ENCODE peak calls at places on chromosomes 4 and X, in five cellular contexts. H, U, Q, S and M are unnamed samples.

GRCh38 chr4:20075479-20075878 is 176.2 kb upstream of the SLIT2 start:
- DNase-seq in U (no peak), H (no peak), S (no peak), Q (no peak), M (no peak)

GRCh38 chrX:144275403-144275802 is 391.5 kb downstream of the UBE2NL start:
- DNase-seq in S (peak; percentile 13), H (no peak), Q (no peak), U (no peak), M (no peak)

GRCh38 chrX:154542723-154543424 is 3.8 kb downstream of the G6PD start:
- DNase-seq in Q (no peak), U (no peak), H (no peak), S (no peak), M (no peak)

GRCh38 chrX:149704664-149705063 is 7.2 kb upstream of the MAGEA11 start:
- DNase-seq in U (no peak), H (no peak), Q (no peak), S (no peak), M (no peak)

GRCh38 chr4:73137121-73137520 is 67.6 kb upstream of the COX18 start:
- DNase-seq in Q (no peak), H (no peak), S (no peak), U (no peak), M (no peak)

GRCh38 chrX:153688900-153689590 is 1.3 kb downstream of the SLC6A8 start:
- DNase-seq in Q (no peak), H (no peak), U (no peak), S (peak; percentile 26), M (no peak)

GRCh38 chrX:11886745-11887144 is 128.7 kb downstream of the MSL3 start:
- DNase-seq in S (no peak), Q (no peak), U (no peak), H (no peak), M (no peak)

GRCh38 chr4:150321113-150321512 is 242.9 kb downstream of the DCLK2 start:
- DNase-seq in H (no peak), S (no peak), U (no peak), Q (no peak), M (no peak)

GRCh38 chr4:54902261-54902660 is 223.1 kb downstream of the KDR start:
- DNase-seq in S (no peak), U (no peak), H (no peak), Q (no peak), M (no peak)

GRCh38 chr4:184473515-184474260 is 662 bp downstream of the IRF2 start:
- DNase-seq in S (peak; percentile 26), H (no peak), Q (no peak), U (no peak), M (peak; percentile 41)

GRCh38 chr4:156686120-156686519 is 285.5 kb downstream of the PDGFC start:
- DNase-seq in S (peak; percentile 76), U (no peak), H (no peak), Q (no peak), M (peak; percentile 29)

GRCh38 chr4:134024251-134024650 is 177.3 kb downstream of the PABPC4L start:
- DNase-seq in Q (peak; percentile 34), S (peak; percentile 37), U (no peak), H (no peak), M (peak; percentile 29)

GRCh38 chrX:115337735-115338134 is 48.2 kb downstream of the LUZP4 start:
- DNase-seq in Q (no peak), H (no peak), S (no peak), U (no peak), M (no peak)

GRCh38 chr4:26330946-26331345 is 10.1 kb downstream of the RBPJ start:
- DNase-seq in Q (no peak), H (no peak), S (no peak), U (no peak), M (no peak)

GRCh38 chrX:25202827-25203226 is 187.1 kb upstream of the ARX start:
- DNase-seq in U (no peak), H (no peak), Q (no peak), S (no peak), M (no peak)

GRCh38 chrX:139121616-139122286 is 408.8 kb upstream of the F9 start:
- DNase-seq in S (no peak), U (no peak), Q (no peak), H (no peak), M (no peak)

GRCh38 chr4:133157460-133158160 is 8.5 kb downstream of the PCDH10 start:
- DNase-seq in H (no peak), S (peak; percentile 5), Q (no peak), U (no peak), M (no peak)

GRCh38 chr4:112973897-112974296 is 75.6 kb upstream of the ANK2 start:
- DNase-seq in H (no peak), Q (no peak), S (no peak), U (no peak), M (no peak)

GRCh38 chr4:182975806-182976205 is 58.6 kb upstream of the DCTD start:
- DNase-seq in H (no peak), U (no peak), S (peak; percentile 1), Q (peak; percentile 50), M (no peak)

GRCh38 chr4:143195581-143195980 is 10.9 kb downstream of the USP38 start:
- DNase-seq in S (no peak), Q (no peak), U (no peak), H (no peak), M (no peak)

GRCh38 chr4:154973636-154974035 is 192.6 kb downstream of the RBM46 start:
- DNase-seq in H (no peak), S (no peak), U (no peak), Q (no peak), M (no peak)

GRCh38 chr4:145345401-145345800 is 136.3 kb upstream of the SMAD1 start:
- DNase-seq in Q (no peak), S (no peak), H (no peak), U (no peak), M (no peak)

GRCh38 chr4:148056879-148057278 is 325.0 kb downstream of the ARHGAP10 start:
- DNase-seq in S (peak; percentile 49), U (peak; percentile 54), H (peak; percentile 25), Q (peak; percentile 6), M (no peak)

GRCh38 chr4:102439835-102440234 is 61.3 kb upstream of the NFKB1 start:
- DNase-seq in S (no peak), Q (no peak), H (no peak), U (peak; percentile 17), M (no peak)

GRCh38 chr4:31045724-31046318 is 325.7 kb downstream of the PCDH7 start:
- DNase-seq in H (no peak), U (no peak), Q (no peak), S (no peak), M (peak; percentile 41)

GRCh38 chr4:118076958-118077766 is 42.9 kb downstream of the NDST3 start:
- DNase-seq in Q (peak; percentile 32), H (no peak), U (no peak), S (peak; percentile 66), M (peak; percentile 71)

GRCh38 chr4:55979562-55979961 is 30.8 kb downstream of the CEP135 start:
- DNase-seq in Q (no peak), H (no peak), U (no peak), S (no peak), M (no peak)
- H3K9me3 ChIP-seq in Q (no peaks in the 10 kb centered on the region), H (no peaks in the 10 kb centered on the region), U (no peaks in the 10 kb centered on the region), S (no peaks in the 10 kb centered on the region), M (no peaks in the 10 kb centered on the region)

DNA sequence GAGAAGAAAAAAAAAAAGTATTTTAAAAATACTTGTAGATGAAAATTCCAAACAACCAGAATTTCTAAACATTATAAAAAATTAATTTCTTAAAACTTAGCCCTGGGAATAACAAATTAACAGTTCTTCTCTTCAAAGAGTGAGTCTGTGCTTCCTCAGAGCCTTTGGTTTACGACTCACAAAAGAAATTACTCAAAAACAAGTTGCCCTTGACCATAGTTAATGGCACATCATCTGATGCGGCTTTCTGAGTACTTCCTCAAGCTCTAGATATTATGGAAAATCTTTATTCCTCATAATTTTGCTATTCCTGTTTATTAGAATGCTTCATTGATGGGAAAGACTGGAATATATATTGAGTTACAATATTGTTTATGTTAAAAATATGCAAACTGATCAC is 23.7 kb downstream of the TAPT1 start:
- DNase-seq in U (no peak), Q (no peak), H (no peak), S (no peak), M (no peak)
- H3K36me3 ChIP-seq in U (no peaks in the 10 kb centered on the region), Q (no peaks in the 10 kb centered on the region), H (no peaks in the 10 kb centered on the region), S (peaks cover 6% of the 10 kb centered on the region), M (no peaks in the 10 kb centered on the region)

GRCh38 chrX:145823132-145823531 is 5.5 kb downstream of the SLITRK2 start:
- DNase-seq in Q (no peak), S (no peak), H (no peak), U (no peak), M (no peak)

GRCh38 chrX:145818522-145819075 is 970 bp downstream of the SLITRK2 start:
- DNase-seq in S (no peak), U (no peak), H (no peak), Q (no peak), M (no peak)

GRCh38 chrX:145821898-145822567 is 4.4 kb downstream of the SLITRK2 start:
- DNase-seq in Q (no peak), S (no peak), H (no peak), U (no peak), M (no peak)

GRCh38 chrX:145821291-145821897 is 3.8 kb downstream of the SLITRK2 start:
- DNase-seq in H (no peak), S (no peak), U (no peak), Q (no peak), M (peak; percentile 11)

DNA sequence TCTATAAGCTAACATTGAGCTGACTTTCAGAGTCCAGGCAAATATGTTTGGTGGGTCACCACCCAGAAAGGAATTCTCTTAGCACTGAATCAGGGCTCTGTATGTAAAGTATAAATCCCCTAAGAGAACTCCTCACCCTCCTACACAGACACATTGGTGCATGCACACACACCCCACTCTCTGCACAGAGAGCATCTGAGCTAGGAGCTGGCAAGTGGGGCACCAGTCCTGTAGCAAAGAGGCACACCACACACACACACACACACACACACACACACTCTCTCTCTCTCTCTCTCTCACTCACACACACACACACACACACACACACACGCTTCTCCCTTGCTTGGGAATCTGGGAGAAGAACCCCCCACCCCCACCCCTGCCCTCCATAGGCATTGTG is 3.2 kb downstream of the SLITRK2 start:
- DNase-seq in U (no peak), Q (no peak), H (no peak), S (no peak), M (no peak)
- H3K9me3 ChIP-seq in U (no peaks in the 10 kb centered on the region), Q (no peaks in the 10 kb centered on the region), H (no peaks in the 10 kb centered on the region), S (no peaks in the 10 kb centered on the region), M (no peaks in the 10 kb centered on the region)

GRCh38 chr4:138409670-138410069 is 167.5 kb upstream of the SLC7A11 start:
- DNase-seq in U (no peak), H (no peak), Q (no peak), S (no peak), M (no peak)

GRCh38 chr4:138412847-138413246 is 170.7 kb upstream of the SLC7A11 start:
- DNase-seq in Q (no peak), S (no peak), H (no peak), U (no peak), M (no peak)

GRCh38 chr4:138414202-138414601 is 172.1 kb upstream of the SLC7A11 start:
- DNase-seq in Q (no peak), S (no peak), H (no peak), U (no peak), M (no peak)

GRCh38 chr4:138410266-138410665 is 168.1 kb upstream of the SLC7A11 start:
- DNase-seq in S (no peak), U (no peak), H (no peak), Q (no peak), M (no peak)

DNA sequence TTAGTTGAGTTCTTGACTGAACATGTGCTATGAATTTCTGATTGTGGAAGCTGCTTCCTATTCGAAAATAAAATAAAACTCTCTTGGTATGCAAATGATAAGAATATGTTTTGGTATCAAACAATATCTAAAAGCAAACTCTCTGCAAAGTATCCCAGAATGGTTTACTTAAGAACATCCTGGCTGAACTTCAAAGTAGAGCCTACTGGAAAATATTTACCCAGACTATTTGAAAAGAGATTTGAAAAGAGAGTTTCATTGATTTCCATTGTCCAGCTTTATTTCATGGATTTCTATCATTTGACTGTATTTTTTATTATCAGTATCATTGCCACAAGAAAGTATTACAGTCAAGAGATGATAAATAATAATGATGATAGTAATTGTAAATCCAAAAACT is 171.1 kb upstream of the SLC7A11 start:
- DNase-seq in H (no peak), U (no peak), S (no peak), Q (no peak), M (no peak)
- H3K36me3 ChIP-seq in H (no peaks in the 10 kb centered on the region), U (no peaks in the 10 kb centered on the region), S (no peaks in the 10 kb centered on the region), Q (no peaks in the 10 kb centered on the region), M (no peaks in the 10 kb centered on the region)